ENCODE peak calls at places on chromosomes 16 and 17, in nine cellular contexts. T is adrenal gland; W is bronchial epithelial cell; X is H7; G is esophagus muscularis mucosa; C is GM23248; Y is iPS DF 6.9; N is naive thymus-derived CD4-positive, alpha-beta T cell; R is heart left ventricle. H is an unnamed sample. For H3K27me3, the result is how much of the 10 kb centered on the place peaks cover.

GRCh38 chr17:58329035-58329807 is 626 bp upstream of the TSPOAP1 start:
- DNase-seq in W (no peak), N (peak), Y (no peak), G (no peak), X (peak), R (peak), T (no peak), C (no peak), H (no peak)

GRCh38 chr17:41792835-41793748 is 6.6 kb upstream of the JUP start:
- DNase-seq in G (no peak), W (peak), T (no peak), Y (no peak), N (no peak), X (peak), C (peak), R (no peak), H (no peak)

GRCh38 chr16:4899474-4899846 is 37.5 kb downstream of the PPL start:
- DNase-seq in R (no peak), C (no peak), X (no peak), T (no peak), Y (no peak), W (no peak), N (no peak), G (no peak), H (no peak)

GRCh38 chr17:382644-383533 is 30.3 kb upstream of the RPH3AL start:
- DNase-seq in N (no peak), Y (peak), R (no peak), T (peak), W (no peak), X (peak), G (no peak), C (peak), H (no peak)

GRCh38 chr16:9677301-9677653 is 505.0 kb downstream of the GRIN2A start:
- DNase-seq in R (no peak), W (no peak), Y (no peak), T (no peak), N (no peak), G (no peak), X (no peak), C (no peak), H (no peak)

GRCh38 chr17:57484081-57484666 is 227.9 kb downstream of the MSI2 start:
- DNase-seq in X (no peak), G (no peak), Y (no peak), T (no peak), N (no peak), R (no peak), W (no peak), C (peak), H (no peak)

GRCh38 chr16:4548124-4548523 is 8.0 kb upstream of the C16orf96 start:
- DNase-seq in R (peak), X (no peak), C (no peak), W (no peak), N (no peak), G (no peak), T (no peak), Y (no peak), H (no peak)

GRCh38 chr16:4032768-4033167 is 83.5 kb downstream of the ADCY9 start:
- DNase-seq in W (peak), G (no peak), T (no peak), C (peak), R (peak), X (no peak), Y (no peak), N (no peak), H (peak)

GRCh38 chr16:56944954-56945839 is 13.3 kb downstream of the HERPUD1 start:
- DNase-seq in X (no peak), W (peak), Y (no peak), C (no peak), R (no peak), G (no peak), T (no peak), N (no peak), H (peak)

GRCh38 chr16:65621640-65622039 is 499.8 kb upstream of the CDH11 start:
- DNase-seq in Y (no peak), N (no peak), G (no peak), W (no peak), T (no peak), R (no peak), C (no peak), X (no peak), H (no peak)

DNA sequence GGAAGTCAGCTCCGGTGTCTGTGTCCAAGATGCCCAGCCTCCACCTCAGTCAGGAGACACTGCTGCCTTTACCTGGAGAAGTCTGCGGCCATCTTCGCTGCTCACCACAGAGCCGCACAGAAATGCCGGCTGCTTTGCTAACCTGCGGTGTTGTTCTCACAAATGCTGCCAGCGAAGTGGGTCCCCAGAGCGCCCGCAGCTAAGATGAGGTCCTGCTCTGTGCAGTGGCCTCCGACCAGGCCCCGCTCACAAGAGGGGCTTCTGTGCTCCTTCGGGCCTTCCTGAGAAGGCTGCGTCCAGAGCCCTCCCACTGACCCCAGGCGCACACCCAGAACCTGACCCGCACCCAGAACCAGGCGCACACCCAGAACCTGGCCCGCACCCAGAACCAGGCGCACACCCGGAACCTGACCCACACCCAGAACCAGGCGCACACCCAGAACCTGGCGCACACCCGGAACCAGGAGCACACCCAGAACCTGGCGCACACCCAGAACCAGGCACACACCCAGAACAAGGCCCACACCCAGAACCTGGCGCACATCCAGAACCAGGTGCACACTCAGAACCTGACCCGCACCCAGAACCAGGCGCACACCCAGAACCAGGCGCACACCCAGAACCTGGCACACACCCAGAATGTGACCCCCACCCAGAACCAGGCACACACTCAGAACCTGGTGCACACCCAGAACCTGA is 51.5 kb upstream of the FASN start:
- DNase-seq in N (no peak), Y (no peak), W (no peak), R (no peak), T (no peak), G (no peak), X (no peak), C (no peak), H (no peak)
- H3K27me3 ChIP-seq in N (under half), Y (under half), W (under half), R (under half), T (under half), G (under half), X (under half), C (under half), H (under half)

DNA sequence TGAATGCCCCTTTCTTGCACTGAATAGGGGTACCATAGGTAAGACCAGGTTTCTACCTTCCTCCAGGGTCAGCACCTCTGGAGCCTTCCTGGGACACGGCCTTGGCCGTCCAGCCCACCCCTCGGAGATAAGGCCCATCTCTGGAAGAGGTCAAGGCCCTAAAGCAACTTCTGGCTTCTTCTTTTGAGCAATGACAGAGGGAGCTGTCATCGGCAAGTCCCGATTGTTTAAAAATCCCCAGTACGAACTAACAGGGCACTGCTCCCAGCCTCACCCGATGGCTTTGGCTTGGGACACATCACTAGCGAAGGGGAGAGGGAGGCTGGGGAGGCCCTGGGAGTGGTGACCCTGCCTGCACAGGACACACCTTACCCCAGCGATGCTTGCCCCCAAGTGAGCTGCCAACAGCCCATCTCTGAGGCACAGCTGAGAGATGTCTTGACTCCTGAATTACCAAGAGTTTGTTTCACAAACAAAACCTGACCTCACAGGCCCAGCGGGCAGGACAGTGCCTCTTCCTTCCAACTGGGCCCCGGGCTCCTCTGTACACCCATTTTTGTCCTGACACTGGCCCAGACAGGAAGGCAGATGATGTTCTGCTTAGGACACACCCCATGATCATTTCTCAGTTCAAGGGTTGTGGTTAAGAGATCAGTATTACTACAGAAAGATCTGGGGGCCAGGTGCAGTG is 4.8 kb downstream of the SYNGR2 start:
- DNase-seq in G (no peak), N (no peak), W (no peak), Y (no peak), X (peak), R (no peak), T (peak), C (no peak), H (no peak)
- H3K27me3 ChIP-seq in G (under half), N (under half), W (under half), Y (under half), X (under half), R (under half), T (under half), C (under half), H (under half)

GRCh38 chr16:20225334-20225733 is 102.0 kb downstream of the GP2 start:
- DNase-seq in X (no peak), W (no peak), N (no peak), Y (no peak), R (no peak), G (no peak), T (no peak), C (no peak), H (no peak)
- H3K27me3 ChIP-seq in X (under half), W (under half), N (under half), Y (under half), R (under half), G (under half), T (under half), C (under half), H (under half)

GRCh38 chr17:83098241-83099085 is 19.1 kb downstream of the METRNL start:
- DNase-seq in C (peak), N (no peak), T (no peak), W (no peak), R (no peak), X (peak), G (no peak), Y (no peak), H (no peak)
- H3K27me3 ChIP-seq in C (under half), N (under half), T (under half), W (under half), R (under half), X (under half), G (under half), Y (under half), H (under half)

GRCh38 chr16:88316941-88317618 is 65.7 kb upstream of the ZNF469 start:
- DNase-seq in N (no peak), R (peak), X (no peak), Y (no peak), T (no peak), C (peak), W (no peak), G (no peak), H (no peak)

GRCh38 chr16:88314991-88315542 is 67.7 kb upstream of the ZNF469 start:
- DNase-seq in Y (no peak), T (no peak), R (peak), N (no peak), W (no peak), C (no peak), X (no peak), G (no peak), H (no peak)

GRCh38 chr16:88317619-88317977 is 65.2 kb upstream of the ZNF469 start:
- DNase-seq in N (no peak), X (no peak), R (peak), C (peak), G (no peak), W (no peak), T (no peak), Y (no peak), H (no peak)

GRCh38 chr16:88316151-88316550 is 66.6 kb upstream of the ZNF469 start:
- DNase-seq in T (no peak), Y (no peak), C (no peak), X (peak), R (peak), W (no peak), N (no peak), G (no peak), H (no peak)

DNA sequence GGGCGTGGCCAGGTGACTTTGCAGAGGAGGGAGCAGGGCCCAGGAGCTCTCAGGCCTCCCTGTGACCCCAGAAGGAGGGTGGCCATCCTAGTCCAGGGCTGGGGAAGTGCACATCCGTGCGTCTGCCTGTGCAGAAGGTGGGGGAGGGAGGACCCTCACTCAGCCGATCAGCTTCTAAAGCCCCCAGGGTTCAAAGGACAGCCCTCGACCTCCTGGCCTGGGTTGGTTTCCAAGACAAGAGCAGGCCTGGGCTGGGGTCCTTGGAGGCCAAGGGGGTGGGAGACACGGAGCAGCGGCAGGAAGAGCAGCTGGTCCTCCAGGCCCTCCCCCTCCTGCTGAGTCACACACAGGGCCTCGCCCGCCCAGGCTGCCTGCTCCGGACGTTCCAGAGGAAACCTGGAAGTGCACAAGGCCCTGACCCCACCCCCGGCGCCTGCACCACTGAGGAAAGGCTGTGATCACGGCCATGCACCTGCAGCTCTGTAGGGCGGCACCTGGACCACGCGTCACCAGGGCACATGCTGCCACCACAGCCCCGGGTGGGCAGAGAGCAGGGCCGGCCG is 67.1 kb upstream of the ZNF469 start:
- DNase-seq in G (no peak), X (peak), Y (no peak), C (peak), T (peak), R (peak), W (peak), N (no peak), H (no peak)
- H3K27me3 ChIP-seq in G (under half), X (under half), Y (under half), C (under half), T (under half), R (under half), W (under half), N (under half), H (under half)

DNA sequence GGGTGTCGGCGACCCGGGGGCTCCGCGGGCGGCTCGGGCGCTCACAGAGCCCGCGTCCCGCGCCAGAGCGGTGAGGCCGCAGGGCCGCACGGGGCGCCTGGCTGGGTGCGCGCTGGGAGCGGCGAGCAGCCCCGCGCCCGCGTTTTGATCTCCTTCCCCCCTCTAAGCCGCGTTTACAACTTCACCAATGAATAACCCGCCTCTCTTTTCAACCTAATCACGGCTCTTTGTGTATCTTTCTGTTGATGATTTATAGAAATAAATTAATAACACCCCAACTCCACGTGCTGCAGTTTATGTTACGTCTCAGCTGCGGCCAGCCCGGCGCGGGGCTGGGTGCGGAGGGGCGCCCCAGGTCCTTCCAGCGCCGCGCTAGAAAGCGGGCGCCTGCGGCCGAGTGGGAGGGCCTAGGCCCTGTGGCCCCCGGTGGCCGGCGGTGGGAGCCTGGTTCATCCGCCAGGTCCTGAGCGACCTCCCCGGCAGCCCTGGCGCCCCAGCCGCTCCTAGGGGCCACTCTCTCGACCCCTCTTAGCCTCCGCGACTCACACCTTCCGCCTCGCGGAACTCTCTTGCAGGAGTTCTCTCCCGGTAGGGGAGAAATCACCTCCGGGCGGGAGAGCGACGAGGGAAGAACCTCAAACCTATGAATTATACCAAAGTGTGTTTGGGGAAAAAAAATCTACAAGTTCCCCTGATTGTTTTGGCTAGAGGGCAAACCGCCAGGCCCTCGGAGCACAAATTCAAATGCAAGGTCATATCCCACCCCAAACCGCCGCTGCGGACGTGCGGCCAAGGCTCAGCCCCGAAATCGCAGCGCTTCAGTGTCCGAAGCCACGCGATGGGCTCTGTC is 1.9 kb downstream of the HNF1B start:
- DNase-seq in C (peak), Y (no peak), R (no peak), N (no peak), T (no peak), G (no peak), X (peak), W (no peak), H (peak)
- H3K27me3 ChIP-seq in C (half or more), Y (half or more), R (half or more), N (under half), T (half or more), G (half or more), X (half or more), W (half or more), H (under half)